ENCODE peak calls at places on chromosomes 4 and X, in eight cellular contexts. One of them, this sample, is unnamed.

GRCh38 chr4:85783483-85783882 is 308.5 kb downstream of the ARHGAP24 start:
- DNase-seq in CD8-positive, alpha-beta T cell: no peak
- DNase-seq in endothelial cell: no peak
- DNase-seq in lung: no peak
- DNase-seq in H9: no peak
- DNase-seq in BJ: peak
- DNase-seq in WTC11: no peak
- DNase-seq in epithelial cell of esophagus: peak
- DNase-seq in this sample: no peak

GRCh38 chrX:153644356-153645125 is 2.5 kb upstream of the DUSP9 start:
- DNase-seq in H9: peak
- DNase-seq in WTC11: peak
- DNase-seq in lung: no peak
- DNase-seq in endothelial cell: no peak
- DNase-seq in epithelial cell of esophagus: no peak
- DNase-seq in BJ: no peak
- DNase-seq in CD8-positive, alpha-beta T cell: no peak
- DNase-seq in this sample: peak

GRCh38 chr4:61994036-61994435 is 793.9 kb downstream of the ADGRL3 start:
- DNase-seq in WTC11: no peak
- DNase-seq in endothelial cell: no peak
- DNase-seq in CD8-positive, alpha-beta T cell: no peak
- DNase-seq in epithelial cell of esophagus: no peak
- DNase-seq in BJ: no peak
- DNase-seq in H9: no peak
- DNase-seq in lung: no peak
- DNase-seq in this sample: no peak

GRCh38 chr4:76857010-76857409 is 40.9 kb downstream of the SOWAHB start:
- DNase-seq in WTC11: no peak
- DNase-seq in epithelial cell of esophagus: no peak
- DNase-seq in H9: no peak
- DNase-seq in lung: no peak
- DNase-seq in BJ: no peak
- DNase-seq in CD8-positive, alpha-beta T cell: no peak
- DNase-seq in endothelial cell: no peak
- DNase-seq in this sample: no peak

GRCh38 chr4:7654550-7655266 is 220.0 kb upstream of the PSAPL1 start:
- DNase-seq in BJ: no peak
- DNase-seq in lung: no peak
- DNase-seq in H9: peak
- DNase-seq in endothelial cell: no peak
- DNase-seq in epithelial cell of esophagus: no peak
- DNase-seq in CD8-positive, alpha-beta T cell: no peak
- DNase-seq in WTC11: no peak
- DNase-seq in this sample: no peak

GRCh38 chrX:41963348-41963747 is 40.0 kb upstream of the CASK start:
- DNase-seq in epithelial cell of esophagus: no peak
- DNase-seq in endothelial cell: no peak
- DNase-seq in lung: no peak
- DNase-seq in BJ: no peak
- DNase-seq in WTC11: no peak
- DNase-seq in H9: no peak
- DNase-seq in CD8-positive, alpha-beta T cell: no peak
- DNase-seq in this sample: no peak

GRCh38 chrX:82070948-82071347 is 869.0 kb downstream of the SH3BGRL start:
- DNase-seq in CD8-positive, alpha-beta T cell: no peak
- DNase-seq in BJ: no peak
- DNase-seq in WTC11: no peak
- DNase-seq in H9: no peak
- DNase-seq in endothelial cell: no peak
- DNase-seq in epithelial cell of esophagus: no peak
- DNase-seq in lung: no peak
- DNase-seq in this sample: no peak

GRCh38 chr4:158553364-158553763 is 31.7 kb downstream of the RXFP1 start:
- DNase-seq in BJ: no peak
- DNase-seq in WTC11: no peak
- DNase-seq in H9: no peak
- DNase-seq in CD8-positive, alpha-beta T cell: no peak
- DNase-seq in endothelial cell: no peak
- DNase-seq in lung: no peak
- DNase-seq in epithelial cell of esophagus: no peak
- DNase-seq in this sample: no peak

GRCh38 chr4:94462572-94462971 is 10.8 kb downstream of the PDLIM5 start:
- DNase-seq in lung: no peak
- DNase-seq in WTC11: no peak
- DNase-seq in CD8-positive, alpha-beta T cell: no peak
- DNase-seq in epithelial cell of esophagus: peak
- DNase-seq in BJ: no peak
- DNase-seq in H9: no peak
- DNase-seq in endothelial cell: no peak
- DNase-seq in this sample: no peak

GRCh38 chr4:88119951-88120350 is 38.5 kb downstream of the ABCG2 start:
- DNase-seq in endothelial cell: no peak
- DNase-seq in H9: no peak
- DNase-seq in WTC11: no peak
- DNase-seq in CD8-positive, alpha-beta T cell: no peak
- DNase-seq in epithelial cell of esophagus: no peak
- DNase-seq in BJ: no peak
- DNase-seq in lung: no peak
- DNase-seq in this sample: no peak

GRCh38 chr4:66688674-66689073 is 856.6 kb downstream of the CENPC start:
- DNase-seq in endothelial cell: no peak
- DNase-seq in H9: no peak
- DNase-seq in WTC11: no peak
- DNase-seq in CD8-positive, alpha-beta T cell: no peak
- DNase-seq in lung: no peak
- DNase-seq in BJ: no peak
- DNase-seq in epithelial cell of esophagus: peak
- DNase-seq in this sample: no peak

GRCh38 chr4:145545538-145546224 is 64.0 kb downstream of the SMAD1 start:
- DNase-seq in endothelial cell: peak
- DNase-seq in lung: peak
- DNase-seq in WTC11: no peak
- DNase-seq in BJ: peak
- DNase-seq in H9: no peak
- DNase-seq in epithelial cell of esophagus: peak
- DNase-seq in CD8-positive, alpha-beta T cell: no peak
- DNase-seq in this sample: no peak

GRCh38 chr4:42411803-42412202 is 14.5 kb downstream of the SHISA3 start:
- DNase-seq in lung: no peak
- DNase-seq in BJ: no peak
- DNase-seq in CD8-positive, alpha-beta T cell: no peak
- DNase-seq in endothelial cell: no peak
- DNase-seq in WTC11: no peak
- DNase-seq in H9: no peak
- DNase-seq in epithelial cell of esophagus: no peak
- DNase-seq in this sample: no peak

GRCh38 chr4:68375667-68376559 is 26.0 kb upstream of the YTHDC1 start:
- DNase-seq in H9: peak
- DNase-seq in epithelial cell of esophagus: peak
- DNase-seq in CD8-positive, alpha-beta T cell: peak
- DNase-seq in endothelial cell: peak
- DNase-seq in BJ: peak
- DNase-seq in lung: peak
- DNase-seq in WTC11: peak
- DNase-seq in this sample: peak

GRCh38 chr4:94032754-94033153 is 174.9 kb upstream of the SMARCAD1 start:
- DNase-seq in lung: no peak
- DNase-seq in CD8-positive, alpha-beta T cell: no peak
- DNase-seq in BJ: no peak
- DNase-seq in WTC11: peak
- DNase-seq in endothelial cell: no peak
- DNase-seq in epithelial cell of esophagus: no peak
- DNase-seq in H9: peak
- DNase-seq in this sample: no peak

GRCh38 chr4:23458061-23458460 is 431.8 kb downstream of the PPARGC1A start:
- DNase-seq in H9: no peak
- DNase-seq in BJ: no peak
- DNase-seq in epithelial cell of esophagus: peak
- DNase-seq in lung: no peak
- DNase-seq in WTC11: no peak
- DNase-seq in endothelial cell: no peak
- DNase-seq in CD8-positive, alpha-beta T cell: no peak
- DNase-seq in this sample: no peak

GRCh38 chrX:110042521-110042920 is 39.6 kb downstream of the TMEM164 start:
- DNase-seq in epithelial cell of esophagus: peak
- DNase-seq in BJ: no peak
- DNase-seq in H9: no peak
- DNase-seq in CD8-positive, alpha-beta T cell: no peak
- DNase-seq in WTC11: no peak
- DNase-seq in lung: no peak
- DNase-seq in endothelial cell: no peak
- DNase-seq in this sample: no peak

GRCh38 chrX:313546-313945 is 5.0 kb downstream of the GTPBP6 start:
- DNase-seq in WTC11: no peak
- DNase-seq in lung: no peak
- DNase-seq in H9: no peak
- DNase-seq in BJ: no peak
- DNase-seq in epithelial cell of esophagus: no peak
- DNase-seq in CD8-positive, alpha-beta T cell: no peak
- DNase-seq in endothelial cell: no peak
- DNase-seq in this sample: no peak

GRCh38 chrX:149079805-149080406 is 425.2 kb downstream of the IDS start:
- DNase-seq in lung: no peak
- DNase-seq in epithelial cell of esophagus: peak
- DNase-seq in CD8-positive, alpha-beta T cell: no peak
- DNase-seq in BJ: no peak
- DNase-seq in WTC11: no peak
- DNase-seq in endothelial cell: no peak
- DNase-seq in H9: no peak
- DNase-seq in this sample: no peak

GRCh38 chrX:48919947-48920712 is 1.3 kb upstream of the PIM2 start:
- DNase-seq in BJ: no peak
- DNase-seq in CD8-positive, alpha-beta T cell: no peak
- DNase-seq in H9: no peak
- DNase-seq in lung: no peak
- DNase-seq in endothelial cell: no peak
- DNase-seq in WTC11: no peak
- DNase-seq in epithelial cell of esophagus: no peak
- DNase-seq in this sample: no peak

DNA sequence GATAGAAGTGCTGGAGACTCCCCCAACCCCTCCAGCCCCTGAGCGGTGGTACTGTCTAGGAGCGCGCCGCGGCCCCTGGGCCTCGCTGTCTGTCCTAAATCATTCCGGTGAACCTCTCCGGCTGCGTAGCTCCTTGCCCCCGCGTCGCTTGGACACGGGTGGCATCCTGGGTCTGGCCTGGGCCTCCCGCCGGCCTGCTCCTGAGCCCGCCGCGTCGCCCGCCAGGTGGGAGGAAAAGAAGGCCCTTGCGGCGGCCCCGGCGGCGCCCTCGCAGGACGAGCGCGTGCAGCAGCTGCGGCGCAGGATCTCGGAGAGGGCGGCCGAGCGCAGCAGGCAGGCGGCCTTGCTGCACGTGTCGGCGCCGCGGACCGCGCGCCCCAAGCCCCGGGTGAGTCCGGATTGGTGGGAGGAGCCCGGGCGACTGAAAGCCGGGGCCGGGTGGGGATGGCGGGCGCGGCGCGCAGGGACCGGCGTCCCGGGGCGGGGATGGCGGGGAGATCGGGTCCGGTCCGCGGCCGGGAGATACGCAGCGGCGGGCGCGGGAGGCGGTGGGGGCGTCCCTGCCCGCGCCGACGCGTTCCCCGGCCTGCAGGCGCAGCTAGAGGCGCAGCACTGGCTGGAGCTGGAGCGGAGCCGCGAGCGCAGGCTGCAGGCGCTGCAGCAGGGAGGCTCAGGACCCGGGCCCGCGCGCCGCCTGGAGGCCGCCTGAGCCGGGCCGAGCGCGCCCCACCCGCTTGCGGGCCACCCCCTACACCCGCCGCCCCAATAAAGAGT is 6.5 kb upstream of the RNF4 start:
- DNase-seq in WTC11: peak
- DNase-seq in lung: peak
- DNase-seq in BJ: no peak
- DNase-seq in epithelial cell of esophagus: peak
- DNase-seq in endothelial cell: peak
- DNase-seq in H9: peak
- DNase-seq in CD8-positive, alpha-beta T cell: peak
- DNase-seq in this sample: peak
- TF ChIP-seq CTCF in WTC11: no peak
- TF ChIP-seq CTCF in lung: peak
- TF ChIP-seq CTCF in BJ: no peak
- TF ChIP-seq CTCF in epithelial cell of esophagus: no peak
- TF ChIP-seq CTCF in endothelial cell: no peak
- TF ChIP-seq CTCF in H9: peak
- TF ChIP-seq CTCF in CD8-positive, alpha-beta T cell: peak
- TF ChIP-seq CTCF in this sample: peak

GRCh38 chrX:21975827-21976226 is 35.3 kb downstream of the SMS start:
- DNase-seq in WTC11: no peak
- DNase-seq in lung: no peak
- DNase-seq in BJ: no peak
- DNase-seq in endothelial cell: no peak
- DNase-seq in epithelial cell of esophagus: peak
- DNase-seq in H9: no peak
- DNase-seq in CD8-positive, alpha-beta T cell: no peak
- DNase-seq in this sample: no peak
- TF ChIP-seq CTCF in WTC11: no peak
- TF ChIP-seq CTCF in lung: no peak
- TF ChIP-seq CTCF in BJ: peak
- TF ChIP-seq CTCF in endothelial cell: no peak
- TF ChIP-seq CTCF in epithelial cell of esophagus: peak
- TF ChIP-seq CTCF in H9: peak
- TF ChIP-seq CTCF in CD8-positive, alpha-beta T cell: no peak
- TF ChIP-seq CTCF in this sample: no peak

DNA sequence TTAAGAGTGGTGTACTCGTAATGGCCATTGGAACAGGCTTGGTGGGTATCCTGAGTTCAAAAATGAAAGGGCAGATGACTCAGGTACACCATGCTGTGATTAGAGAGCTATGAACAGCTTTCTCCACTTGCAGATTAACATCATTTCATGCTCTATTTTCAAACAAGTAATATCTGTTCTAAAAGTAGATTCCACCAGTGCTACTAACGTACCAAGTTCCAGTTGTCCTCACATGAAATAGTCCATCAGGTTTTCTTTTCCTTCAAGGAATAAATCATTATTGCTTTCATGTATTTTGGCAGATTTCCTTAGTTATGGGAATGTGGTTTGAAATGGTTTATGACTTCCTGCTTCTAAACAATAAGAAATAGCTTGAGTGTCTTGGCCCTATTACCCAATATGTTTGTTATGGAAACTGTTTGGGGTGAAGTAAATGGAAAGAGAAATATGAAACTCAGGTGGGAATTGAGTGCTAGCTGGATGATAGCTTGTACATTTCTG is 49.9 kb downstream of the PCDH7 start:
- DNase-seq in CD8-positive, alpha-beta T cell: no peak
- DNase-seq in epithelial cell of esophagus: peak
- DNase-seq in BJ: no peak
- DNase-seq in H9: no peak
- DNase-seq in endothelial cell: no peak
- DNase-seq in WTC11: no peak
- DNase-seq in lung: no peak
- DNase-seq in this sample: no peak
- TF ChIP-seq CTCF in CD8-positive, alpha-beta T cell: no peak
- TF ChIP-seq CTCF in epithelial cell of esophagus: no peak
- TF ChIP-seq CTCF in BJ: no peak
- TF ChIP-seq CTCF in H9: no peak
- TF ChIP-seq CTCF in endothelial cell: no peak
- TF ChIP-seq CTCF in WTC11: no peak
- TF ChIP-seq CTCF in lung: no peak
- TF ChIP-seq CTCF in this sample: no peak

GRCh38 chr4:157127571-157127970 is 51.6 kb downstream of the GLRB start:
- DNase-seq in lung: no peak
- DNase-seq in epithelial cell of esophagus: no peak
- DNase-seq in WTC11: no peak
- DNase-seq in BJ: no peak
- DNase-seq in H9: peak
- DNase-seq in endothelial cell: no peak
- DNase-seq in CD8-positive, alpha-beta T cell: no peak
- DNase-seq in this sample: no peak

GRCh38 chr4:157128395-157128794 is 52.4 kb downstream of the GLRB start:
- DNase-seq in epithelial cell of esophagus: peak
- DNase-seq in BJ: no peak
- DNase-seq in CD8-positive, alpha-beta T cell: no peak
- DNase-seq in lung: no peak
- DNase-seq in H9: no peak
- DNase-seq in endothelial cell: no peak
- DNase-seq in WTC11: no peak
- DNase-seq in this sample: peak
- TF ChIP-seq CTCF in epithelial cell of esophagus: peak
- TF ChIP-seq CTCF in BJ: peak
- TF ChIP-seq CTCF in CD8-positive, alpha-beta T cell: no peak
- TF ChIP-seq CTCF in lung: no peak
- TF ChIP-seq CTCF in H9: peak
- TF ChIP-seq CTCF in endothelial cell: no peak
- TF ChIP-seq CTCF in WTC11: no peak
- TF ChIP-seq CTCF in this sample: peak